ENCODE peak calls at places on chromosome 10, in five cellular contexts. E is PC-3, R is foreskin fibroblast, V is adrenal gland, J is OCI-LY7. F is an unnamed sample.

GRCh38 chr10:82866424-82867020 is 991.5 kb downstream of the NRG3 start:
- DNase-seq in E (no peak), R (peak; percentile 58), V (no peak), J (no peak), F (peak; percentile 33)

GRCh38 chr10:80530251-80530650 is 7.5 kb upstream of the SH2D4B start:
- DNase-seq in E (no peak), R (peak; percentile 35), V (no peak), J (peak; percentile 15), F (no peak)

GRCh38 chr10:13791483-13791882 is 204.7 kb downstream of the PRPF18 start:
- DNase-seq in E (no peak), R (no peak), V (no peak), J (no peak), F (no peak)

GRCh38 chr10:47054936-47055335 is 143.7 kb downstream of the PTPN20 start:
- DNase-seq in E (no peak), R (no peak), V (no peak), J (no peak), F (no peak)

GRCh38 chr10:88880287-88881094 is 446 bp downstream of the STAMBPL1 start:
- DNase-seq in E (peak; percentile 79), R (peak; percentile 95), V (peak; percentile 84), J (peak; percentile 91), F (peak; percentile 31)

GRCh38 chr10:6299234-6299633 is 96.5 kb downstream of the PFKFB3 start:
- DNase-seq in E (peak; percentile 89), R (no peak), V (peak; percentile 45), J (no peak), F (no peak)

GRCh38 chr10:6271663-6272062 is 68.9 kb downstream of the PFKFB3 start:
- DNase-seq in E (no peak), R (no peak), V (no peak), J (no peak), F (no peak)

GRCh38 chr10:98258683-98259454 is 9.1 kb downstream of the LOXL4 start:
- DNase-seq in E (peak; percentile 22), R (peak; percentile 37), V (no peak), J (no peak), F (no peak)

GRCh38 chr10:58868736-58869435 is 307.6 kb upstream of the PHYHIPL start:
- DNase-seq in E (no peak), R (peak; percentile 63), V (no peak), J (no peak), F (no peak)

GRCh38 chr10:114566064-114566463 is 92.0 kb downstream of the ABLIM1 start:
- DNase-seq in E (no peak), R (no peak), V (no peak), J (no peak), F (no peak)

GRCh38 chr10:3552281-3552680 is 232.7 kb downstream of the KLF6 start:
- DNase-seq in E (no peak), R (no peak), V (no peak), J (no peak), F (no peak)

GRCh38 chr10:93068411-93069244 is 5.1 kb upstream of the CYP26A1 start:
- DNase-seq in E (no peak), R (peak; percentile 61), V (no peak), J (no peak), F (no peak)

GRCh38 chr10:132564249-132564605 is 26.6 kb downstream of the INPP5A start:
- DNase-seq in E (no peak), R (no peak), V (no peak), J (no peak), F (no peak)
- H3K4me3 ChIP-seq in E (no peak overlapping the region), R (no peak overlapping the region), V (no peak overlapping the region), J (no peak overlapping the region), F (no peak overlapping the region)

DNA sequence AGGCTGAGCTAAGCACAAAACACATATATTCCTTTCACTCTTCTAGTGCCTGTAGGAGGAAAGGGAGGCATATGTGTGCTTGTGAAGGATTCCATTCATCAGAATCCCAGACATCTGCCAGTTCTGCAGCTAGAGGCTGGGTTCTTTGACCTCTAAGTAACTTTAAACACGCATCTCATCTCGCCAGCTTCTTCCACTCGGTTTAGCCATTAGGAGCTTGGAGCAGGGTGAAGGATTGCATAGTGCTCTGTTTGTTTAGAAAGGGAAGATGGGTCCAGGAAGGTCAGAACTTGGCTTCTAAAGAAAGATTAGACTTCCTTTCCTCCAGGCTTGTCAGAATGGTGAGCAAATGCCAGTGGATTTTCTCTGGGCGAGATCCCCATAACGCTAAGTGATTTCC is 43.6 kb downstream of the HK1 start:
- DNase-seq in E (no peak), R (peak; percentile 44), V (no peak), J (no peak), F (no peak)
- H3K4me3 ChIP-seq in E (no peak overlapping the region), R (no peak overlapping the region), V (no peak overlapping the region), J (no peak overlapping the region), F (no peak overlapping the region)

GRCh38 chr10:128206676-128207075 is 80.5 kb upstream of the MKI67 start:
- DNase-seq in E (no peak), R (no peak), V (no peak), J (no peak), F (no peak)

GRCh38 chr10:128211064-128211504 is 84.9 kb upstream of the MKI67 start:
- DNase-seq in E (no peak), R (no peak), V (no peak), J (no peak), F (no peak)

GRCh38 chr10:128211953-128212727 is 85.9 kb upstream of the MKI67 start:
- DNase-seq in E (peak; percentile 83), R (peak; percentile 70), V (peak; percentile 72), J (peak; percentile 82), F (peak; percentile 10)

GRCh38 chr10:128209862-128210214 is 83.6 kb upstream of the MKI67 start:
- DNase-seq in E (no peak), R (no peak), V (no peak), J (no peak), F (no peak)

DNA sequence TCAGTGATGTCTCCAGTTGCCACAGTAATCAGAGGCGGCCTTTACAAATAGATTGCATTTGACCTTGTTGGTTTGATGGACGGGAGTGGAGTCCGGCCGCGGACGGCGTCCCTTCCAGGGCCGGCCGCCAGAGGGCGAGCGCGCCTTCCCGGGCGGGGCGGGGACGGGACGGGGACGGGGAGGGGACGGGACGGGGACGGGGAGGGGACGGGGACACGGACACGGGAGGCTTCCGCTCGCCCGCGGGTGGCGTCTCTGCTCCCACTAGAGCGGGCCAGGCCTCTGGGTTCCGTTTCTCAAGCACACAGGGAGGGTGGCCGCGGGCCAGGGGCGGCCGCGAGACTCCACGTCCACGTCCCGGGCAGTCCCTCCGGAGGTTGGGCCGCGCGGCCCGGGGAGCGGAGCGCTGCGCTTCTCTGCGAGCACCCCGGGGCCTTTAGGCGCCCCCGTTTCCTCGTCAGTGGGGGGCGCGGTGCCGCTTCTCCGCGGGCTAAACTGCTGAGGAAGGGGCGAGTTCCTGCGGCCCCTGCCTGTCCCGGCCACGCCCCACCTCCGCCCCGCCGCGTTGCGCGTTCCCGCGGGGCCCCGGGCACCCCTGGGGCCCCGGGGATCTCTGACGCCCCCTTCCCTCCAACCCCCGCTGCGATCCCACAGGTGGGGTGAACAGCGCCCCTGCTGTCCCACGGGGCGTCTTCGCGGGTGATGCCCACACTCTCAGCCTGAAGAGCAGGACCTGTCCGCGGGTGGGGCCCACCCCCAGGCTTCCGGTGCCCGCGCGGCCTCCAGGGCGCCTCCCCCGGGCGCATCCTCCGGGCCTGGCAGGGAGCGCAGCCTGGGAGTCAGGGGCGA is 84.2 kb upstream of the MKI67 start:
- DNase-seq in E (peak; percentile 51), R (peak; percentile 55), V (peak; percentile 60), J (no peak), F (no peak)
- H3K4me3 ChIP-seq in E (peak overlapping the region; percentile 68), R (peak overlapping the region; percentile 51), V (no peak overlapping the region), J (no peak overlapping the region), F (peak overlapping the region; percentile 53)

GRCh38 chr10:17673517-17674051 is 29.6 kb downstream of the STAM start:
- DNase-seq in E (peak; percentile 84), R (peak; percentile 93), V (peak; percentile 46), J (no peak), F (peak; percentile 81)
- H3K4me3 ChIP-seq in E (peak overlapping the region; percentile 45), R (no peak overlapping the region), V (no peak overlapping the region), J (no peak overlapping the region), F (no peak overlapping the region)

DNA sequence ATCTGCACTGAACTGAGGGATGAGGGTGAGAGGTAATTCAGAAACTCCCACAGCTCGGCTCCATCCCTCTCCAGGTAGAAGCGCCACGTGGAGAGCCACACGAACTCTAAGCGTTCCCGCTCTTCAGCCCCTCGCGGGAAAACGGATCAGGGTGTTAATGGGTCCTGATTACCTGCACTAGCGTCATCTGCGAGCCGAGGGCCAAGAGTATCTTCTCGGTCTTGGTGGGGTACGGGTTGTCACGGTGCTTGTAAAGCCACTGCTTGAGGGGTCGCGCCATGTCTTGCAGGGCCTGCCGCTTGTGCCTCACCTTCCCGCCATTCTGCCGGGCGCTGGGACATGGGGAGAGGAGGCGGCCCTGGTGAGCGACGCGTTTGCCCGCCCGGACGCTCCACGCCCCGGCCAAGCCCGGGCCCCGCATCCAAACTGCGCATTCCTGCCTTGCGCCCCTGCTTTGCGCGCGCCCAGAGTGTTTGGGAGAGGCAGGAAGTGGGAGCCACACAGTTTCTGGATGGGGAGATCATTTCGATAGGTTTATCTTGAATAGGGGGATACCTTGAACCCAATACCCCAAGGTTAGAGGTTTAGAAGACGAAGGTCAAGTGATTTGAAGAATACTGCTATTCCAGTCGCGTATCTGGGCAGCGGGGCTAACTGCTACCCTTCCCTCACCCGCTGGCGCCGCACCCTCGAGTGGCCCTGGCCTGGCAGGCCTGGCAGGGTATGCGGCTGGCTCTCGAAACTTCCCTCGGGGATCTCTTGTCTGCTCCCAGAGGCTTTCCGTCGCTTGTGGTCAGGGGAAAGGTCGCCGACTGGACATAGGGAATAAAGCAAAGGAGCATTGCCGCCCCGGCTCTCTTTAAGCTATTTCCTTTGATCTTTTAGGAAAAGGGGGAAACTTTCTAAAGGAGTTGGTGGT is 4.2 kb downstream of the MKX start:
- DNase-seq in E (no peak), R (no peak), V (no peak), J (no peak), F (no peak)
- H3K4me3 ChIP-seq in E (peak overlapping the region; percentile 86), R (peak overlapping the region; percentile 84), V (no peak overlapping the region), J (peak overlapping the region; percentile 66), F (peak overlapping the region; percentile 57)

DNA sequence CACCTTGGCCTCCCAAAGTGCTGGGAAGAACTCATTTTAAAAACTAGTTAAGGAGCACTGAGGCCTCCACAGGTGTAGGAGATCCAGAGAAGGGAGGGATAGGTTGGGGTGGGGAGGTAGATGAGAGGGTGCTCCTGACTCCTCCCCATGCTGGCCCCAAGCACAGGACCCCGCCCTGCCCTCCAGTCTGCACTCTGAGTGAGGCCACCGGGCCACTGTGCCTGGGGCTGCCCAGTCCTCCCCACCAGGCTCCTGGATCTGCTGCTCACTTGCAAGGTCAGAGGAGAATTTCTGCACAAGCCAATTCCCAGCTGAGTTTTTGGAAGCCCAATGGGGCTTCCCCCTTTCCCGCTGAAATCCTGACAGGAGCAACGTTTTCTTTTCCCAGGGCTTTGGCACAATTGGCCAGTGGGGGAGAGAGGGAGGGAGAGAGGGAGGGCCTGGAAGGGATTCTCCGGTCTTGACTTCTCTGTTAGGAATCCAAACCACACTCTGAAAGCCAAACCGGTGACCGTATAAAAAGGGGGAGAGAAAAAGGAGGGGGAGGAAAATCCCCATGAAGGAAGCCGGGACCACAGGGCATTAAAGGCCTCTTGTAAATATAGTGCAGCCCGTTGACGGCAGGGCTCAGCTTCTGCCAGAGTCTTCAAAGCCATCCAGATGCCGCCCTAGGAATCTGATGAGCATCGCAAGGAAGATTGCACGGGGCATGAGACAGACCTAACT is 116.2 kb downstream of the SH3PXD2A start:
- DNase-seq in E (peak; percentile 84), R (peak; percentile 97), V (no peak), J (no peak), F (peak; percentile 91)
- H3K4me3 ChIP-seq in E (peak overlapping the region; percentile 26), R (peak overlapping the region; percentile 13), V (no peak overlapping the region), J (no peak overlapping the region), F (peak overlapping the region; percentile 7)

F was measured in skeletal muscle cell.